ENCODE peak calls at places on chromosomes 5 and 9, in five cellular contexts. L is stomach; C is heart left ventricle; A is naive thymus-derived CD4-positive, alpha-beta T cell; Z is pancreas. F is an unnamed sample. For H3K27me3, the result is how much of the 10 kb centered on the place peaks cover.

GRCh38 chr9:104618104-104618503 is at the start of gene OR13C9:
- DNase-seq in A (no peak), C (no peak), L (no peak), Z (no peak), F (no peak)

GRCh38 chr5:57696005-57696755 is 213.6 kb upstream of the ACTBL2 start:
- DNase-seq in A (no peak), Z (no peak), L (no peak), C (no peak), F (no peak)

GRCh38 chr9:114652776-114653555 is 4.6 kb downstream of the TEX53 start:
- DNase-seq in Z (no peak), A (no peak), C (no peak), L (no peak), F (no peak)

GRCh38 chr5:15446552-15446951 is 53.4 kb upstream of the FBXL7 start:
- DNase-seq in Z (no peak), A (no peak), C (no peak), L (no peak), F (no peak)

GRCh38 chr9:18847576-18848275 is 185.3 kb downstream of the SAXO1 start:
- DNase-seq in A (no peak), C (no peak), L (peak), Z (no peak), F (no peak)

GRCh38 chr5:144644317-144644716 is 473.6 kb downstream of the KCTD16 start:
- DNase-seq in C (no peak), Z (no peak), L (no peak), A (no peak), F (no peak)

GRCh38 chr9:136143215-136144001 is 24.7 kb upstream of the TMEM250 start:
- DNase-seq in C (peak), A (no peak), L (no peak), Z (peak), F (no peak)

GRCh38 chr5:173513521-173513991 is 102.9 kb downstream of the BOD1 start:
- DNase-seq in C (no peak), A (no peak), L (no peak), Z (no peak), F (no peak)

GRCh38 chr5:96492654-96493053 is 59.6 kb upstream of the PCSK1 start:
- DNase-seq in Z (no peak), A (no peak), C (no peak), L (no peak), F (no peak)

GRCh38 chr5:124574521-124575436 is 171.7 kb downstream of the ZNF608 start:
- DNase-seq in Z (no peak), C (no peak), A (no peak), L (no peak), F (no peak)

GRCh38 chr9:98365227-98365669 is 109.8 kb upstream of the TBC1D2 start:
- DNase-seq in Z (no peak), C (no peak), A (no peak), L (no peak), F (no peak)

GRCh38 chr9:121972501-121972981 is 120.6 kb downstream of the TTLL11 start:
- DNase-seq in C (no peak), Z (peak), L (peak), A (no peak), F (no peak)

GRCh38 chr9:113577525-113578261 is 114.2 kb downstream of the RGS3 start:
- DNase-seq in Z (peak), A (no peak), L (no peak), C (no peak), F (peak)

GRCh38 chr9:136331556-136332481 is 4.5 kb downstream of the GPSM1 start:
- DNase-seq in Z (peak), C (no peak), L (no peak), A (no peak), F (no peak)

GRCh38 chr5:149760700-149761187 is 30.6 kb downstream of the PPARGC1B start:
- DNase-seq in L (no peak), A (no peak), Z (no peak), C (no peak), F (no peak)

GRCh38 chr9:90815183-90815943 is 13.7 kb downstream of the SYK start:
- DNase-seq in L (peak), Z (no peak), C (no peak), A (no peak), F (no peak)

GRCh38 chr5:134100283-134101011 is 14.0 kb upstream of the TCF7 start:
- DNase-seq in L (peak), C (no peak), Z (peak), A (no peak), F (peak)

GRCh38 chr5:41240390-41240789 is 27.1 kb upstream of the C6 start:
- DNase-seq in C (no peak), L (no peak), A (no peak), Z (peak), F (no peak)

GRCh38 chr9:112665347-112665746 is 52.6 kb downstream of the INIP start:
- DNase-seq in L (no peak), Z (no peak), A (no peak), C (no peak), F (no peak)

GRCh38 chr9:127977877-127978647 is 2.7 kb downstream of the EEIG1 start:
- DNase-seq in A (no peak), Z (no peak), C (peak), L (peak), F (no peak)

GRCh38 chr5:38467353-38468040 is 88.9 kb downstream of the LIFR start:
- DNase-seq in C (peak), L (peak), A (no peak), Z (no peak), F (no peak)

GRCh38 chr9:87383341-87384150 is 114.1 kb upstream of the DAPK1 start:
- DNase-seq in L (no peak), Z (no peak), C (no peak), A (no peak), F (no peak)

GRCh38 chr9:14092344-14092743 is 221.6 kb downstream of the NFIB start:
- DNase-seq in L (no peak), Z (no peak), A (no peak), C (no peak), F (no peak)

GRCh38 chr9:130423272-130423671 is 21.5 kb upstream of the ASS1 start:
- DNase-seq in A (no peak), L (no peak), C (peak), Z (no peak), F (no peak)

GRCh38 chr5:169599451-169599850 is 15.9 kb downstream of the SPDL1 start:
- DNase-seq in C (no peak), Z (no peak), A (no peak), L (peak), F (no peak)

GRCh38 chr5:133063965-133064364 is 12.2 kb downstream of the HSPA4 start:
- DNase-seq in A (no peak), C (no peak), L (no peak), Z (no peak), F (no peak)

GRCh38 chr5:133059621-133060020 is 7.8 kb downstream of the HSPA4 start:
- DNase-seq in L (no peak), C (no peak), Z (no peak), A (no peak), F (no peak)

GRCh38 chr5:133066045-133066444 is 14.2 kb downstream of the HSPA4 start:
- DNase-seq in L (no peak), C (no peak), A (no peak), Z (no peak), F (no peak)

DNA sequence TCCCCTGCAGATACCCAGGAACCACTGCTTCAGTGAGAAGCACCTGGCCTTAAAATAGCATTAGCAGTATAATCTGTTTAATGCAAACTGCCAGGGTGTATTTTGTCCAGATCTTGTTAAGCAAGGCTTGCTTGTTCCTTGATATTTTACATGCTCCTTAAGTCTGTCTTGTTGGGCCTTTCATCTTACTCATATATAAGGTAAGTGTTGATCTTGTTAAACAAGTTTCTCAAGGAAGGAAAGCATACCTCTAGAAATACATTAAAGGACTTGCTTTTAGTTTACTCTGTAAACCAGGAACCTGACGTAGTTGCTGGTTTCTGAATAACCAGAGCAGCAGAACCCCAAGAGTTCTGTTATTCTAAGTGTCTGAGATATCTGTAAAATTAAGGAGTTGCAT is 13.7 kb downstream of the HSPA4 start:
- DNase-seq in L (no peak), C (no peak), Z (no peak), A (no peak), F (no peak)
- H3K4me3 ChIP-seq in L (no peak), C (no peak), Z (no peak), A (no peak), F (no peak)

DNA sequence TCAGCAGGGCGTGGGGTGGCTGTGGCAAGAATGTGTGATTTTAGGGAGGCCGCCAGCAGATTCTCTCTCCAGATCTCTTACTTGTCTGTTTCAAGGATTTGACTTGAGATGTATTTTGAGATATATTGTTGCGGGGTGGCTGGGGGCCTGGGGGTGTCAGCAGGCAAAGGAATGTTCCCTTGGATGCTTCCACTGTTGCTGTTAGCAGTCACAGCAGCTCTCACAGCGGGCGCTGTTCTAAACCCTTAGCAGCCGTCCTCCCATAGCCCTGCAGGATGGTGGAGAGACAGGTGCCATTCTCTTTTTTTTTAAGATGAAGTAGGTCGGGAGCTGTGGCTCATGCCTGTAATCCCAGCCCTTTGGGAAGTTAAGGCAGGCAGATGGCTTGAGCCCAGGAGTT is 7.9 kb upstream of the HNRNPAB start:
- DNase-seq in Z (no peak), C (no peak), A (no peak), L (no peak), F (no peak)
- H3K27me3 ChIP-seq in Z (under half), C (under half), A (under half), L (under half), F (under half)

GRCh38 chr9:94864183-94864582 is 137.7 kb downstream of the AOPEP start:
- DNase-seq in L (no peak), A (no peak), C (no peak), Z (no peak), F (no peak)
- H3K4me3 ChIP-seq in L (no peak), A (no peak), C (no peak), Z (no peak), F (no peak)

GRCh38 chr5:176810687-176811501 is 535 bp downstream of the UNC5A start:
- DNase-seq in C (no peak), Z (no peak), A (no peak), L (no peak), F (no peak)

GRCh38 chr5:176814313-176814685 is 3.9 kb downstream of the UNC5A start:
- DNase-seq in L (no peak), Z (no peak), A (no peak), C (no peak), F (no peak)

GRCh38 chr5:176814836-176815438 is 4.6 kb downstream of the UNC5A start:
- DNase-seq in C (no peak), L (no peak), Z (no peak), A (no peak), F (no peak)

GRCh38 chr5:176813587-176814312 is 3.4 kb downstream of the UNC5A start:
- DNase-seq in C (no peak), Z (no peak), A (no peak), L (no peak), F (no peak)

GRCh38 chr5:176812269-176813259 is 2.2 kb downstream of the UNC5A start:
- DNase-seq in C (no peak), A (no peak), Z (no peak), L (no peak), F (no peak)
- H3K27me3 ChIP-seq in C (half or more), A (under half), Z (under half), L (half or more), F (half or more)

GRCh38 chr9:109121218-109121796 is 1.6 kb upstream of the TMEM245 start:
- DNase-seq in Z (no peak), L (no peak), C (no peak), A (no peak), F (no peak)

GRCh38 chr9:109117856-109118801 is 1.6 kb downstream of the TMEM245 start:
- DNase-seq in Z (no peak), C (no peak), L (no peak), A (no peak), F (no peak)

GRCh38 chr9:109119439-109120203 is at the start of gene TMEM245:
- DNase-seq in L (peak), Z (peak), A (peak), C (peak), F (peak)

GRCh38 chr9:109118802-109119438 is 827 bp downstream of the TMEM245 start:
- DNase-seq in L (no peak), C (no peak), A (no peak), Z (no peak), F (no peak)

GRCh38 chr9:109120204-109120789 is 550 bp upstream of the TMEM245 start:
- DNase-seq in Z (no peak), C (no peak), A (no peak), L (no peak), F (no peak)
- H3K4me3 ChIP-seq in Z (no peak), C (no peak), A (peak), L (peak), F (peak)

GRCh38 chr5:135887447-135887864 is 8.2 kb downstream of the IL9 start:
- DNase-seq in C (peak), L (peak), A (peak), Z (peak), F (peak)
- H3K27me3 ChIP-seq in C (under half), L (under half), A (under half), Z (under half), F (under half)

F was measured in CD8-positive, alpha-beta memory T cell.